ENCODE peak calls at places on chromosomes 11 and 22, in nine cellular contexts. H, U, J, N, G, C, V, F and M are unnamed samples.

GRCh38 chr11:134845474-134846435 is 433.7 kb upstream of the B3GAT1 start:
- DNase-seq in H (no peak), U (no peak), J (no peak), N (no peak), G (no peak), C (no peak), V (no peak), F (no peak), M (no peak)

GRCh38 chr22:49404576-49405199 is 423.0 kb downstream of the BRD1 start:
- DNase-seq in H (no peak), U (no peak), J (no peak), N (no peak), G (no peak), C (no peak), V (no peak), F (no peak), M (peak)

GRCh38 chr11:132056689-132057088 is 686.3 kb downstream of the NTM start:
- DNase-seq in H (no peak), U (no peak), J (no peak), N (no peak), G (no peak), C (peak), V (no peak), F (peak), M (no peak)

GRCh38 chr11:60925685-60926267 is 1.5 kb downstream of the TMEM132A start:
- DNase-seq in H (no peak), U (no peak), J (no peak), N (no peak), G (no peak), C (peak), V (no peak), F (peak), M (no peak)

GRCh38 chr11:124897681-124898680 is at the start of gene ROBO4:
- DNase-seq in H (no peak), U (no peak), J (peak), N (peak), G (peak), C (peak), V (no peak), F (peak), M (no peak)

GRCh38 chr11:46265764-46266163 is 11.7 kb upstream of the CREB3L1 start:
- DNase-seq in H (no peak), U (no peak), J (no peak), N (no peak), G (no peak), C (no peak), V (no peak), F (no peak), M (no peak)

GRCh38 chr11:115598502-115598901 is 94.3 kb upstream of the CADM1 start:
- DNase-seq in H (no peak), U (no peak), J (no peak), N (no peak), G (no peak), C (no peak), V (no peak), F (no peak), M (no peak)

GRCh38 chr22:20766530-20766929 is 7.4 kb upstream of the SERPIND1 start:
- DNase-seq in H (no peak), U (no peak), J (no peak), N (no peak), G (no peak), C (no peak), V (no peak), F (no peak), M (no peak)

GRCh38 chr22:36015806-36016519 is 12.7 kb downstream of the RBFOX2 start:
- DNase-seq in H (no peak), U (no peak), J (no peak), N (no peak), G (no peak), C (no peak), V (no peak), F (no peak), M (no peak)
- H3K27ac ChIP-seq in H (peak), U (peak), J (peak), N (peak), G (no peak), C (no peak), V (no peak), F (no peak), M (no peak)

DNA sequence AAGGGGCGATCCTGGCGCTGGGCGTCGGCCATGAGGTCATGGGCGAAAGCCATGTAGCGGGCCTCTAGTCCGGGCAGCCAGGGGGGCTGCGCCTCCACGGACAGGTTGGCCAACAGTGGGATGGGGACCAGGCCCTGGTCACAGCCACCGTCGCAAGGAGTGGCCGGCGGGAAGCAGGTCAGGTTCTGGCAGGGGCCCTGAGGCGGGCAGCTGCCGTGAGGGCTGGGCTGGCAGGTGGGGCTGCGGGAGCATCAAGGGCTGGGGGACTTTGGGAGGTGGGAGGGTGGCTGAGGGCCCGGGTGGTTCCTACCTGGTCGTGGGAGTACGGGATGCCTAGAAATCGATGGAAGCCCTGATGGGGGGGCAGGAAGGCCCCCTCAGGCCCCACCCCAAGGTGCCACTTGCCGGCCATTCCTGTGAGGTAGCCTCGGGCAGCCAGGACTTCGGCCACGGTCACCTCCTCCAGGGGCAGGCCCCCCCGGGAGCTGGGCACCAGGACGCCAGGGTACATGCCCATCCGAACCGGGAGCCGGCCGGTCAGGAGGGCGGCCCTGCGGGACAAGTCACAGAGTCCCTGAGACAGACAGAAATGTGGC is 998 bp downstream of the ARSA start:
- DNase-seq in H (peak), U (no peak), J (no peak), N (no peak), G (no peak), C (no peak), V (no peak), F (no peak), M (no peak)
- H3K27ac ChIP-seq in H (peak), U (peak), J (no peak), N (peak), G (peak), C (no peak), V (peak), F (no peak), M (no peak)

GRCh38 chr11:73178092-73178539 is 36.0 kb upstream of the FCHSD2 start:
- DNase-seq in H (peak), U (peak), J (peak), N (peak), G (peak), C (peak), V (peak), F (peak), M (peak)
- H3K27ac ChIP-seq in H (peak), U (peak), J (peak), N (peak), G (peak), C (no peak), V (no peak), F (no peak), M (peak)

GRCh38 chr11:44600739-44601416 is 35.4 kb downstream of the CD82 start:
- DNase-seq in H (no peak), U (no peak), J (no peak), N (peak), G (no peak), C (peak), V (no peak), F (no peak), M (no peak)
- H3K27ac ChIP-seq in H (no peak), U (peak), J (no peak), N (peak), G (peak), C (no peak), V (no peak), F (no peak), M (no peak)

DNA sequence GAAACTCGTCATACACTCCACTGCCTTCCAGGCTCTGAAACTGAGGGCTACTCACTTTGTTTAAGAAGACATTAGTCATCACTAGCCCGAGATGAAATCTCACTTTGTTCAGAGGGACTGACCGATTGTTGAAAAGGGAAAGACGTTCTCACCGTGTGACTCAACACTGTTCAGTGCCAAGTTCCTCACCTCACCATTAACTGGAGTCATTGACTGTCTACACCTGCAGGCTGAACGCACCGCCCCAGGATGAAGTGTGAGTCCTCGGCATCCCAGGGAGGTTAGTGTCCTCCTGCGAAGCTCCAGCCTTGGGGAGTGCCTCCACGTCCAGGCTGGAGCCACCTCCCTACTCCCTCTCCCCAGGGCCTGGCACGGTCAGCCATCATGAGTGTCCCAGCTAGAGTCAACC is 30.4 kb downstream of the FADD start:
- DNase-seq in H (peak), U (no peak), J (no peak), N (no peak), G (no peak), C (peak), V (no peak), F (peak), M (no peak)
- H3K27ac ChIP-seq in H (no peak), U (no peak), J (no peak), N (no peak), G (no peak), C (no peak), V (no peak), F (no peak), M (no peak)

GRCh38 chr11:68267881-68268240 is 3.9 kb downstream of the C11orf24 start:
- DNase-seq in H (no peak), U (no peak), J (no peak), N (no peak), G (no peak), C (no peak), V (no peak), F (no peak), M (no peak)
- H3K27ac ChIP-seq in H (peak), U (peak), J (no peak), N (no peak), G (no peak), C (no peak), V (no peak), F (no peak), M (no peak)

GRCh38 chr11:6682591-6682935 is 577 bp downstream of the MRPL17 start:
- DNase-seq in H (no peak), U (no peak), J (no peak), N (no peak), G (no peak), C (no peak), V (no peak), F (no peak), M (peak)
- H3K27ac ChIP-seq in H (peak), U (peak), J (peak), N (peak), G (peak), C (peak), V (peak), F (peak), M (peak)

GRCh38 chr22:27580311-27580897 is 221.2 kb downstream of the MN1 start:
- DNase-seq in H (no peak), U (no peak), J (no peak), N (no peak), G (no peak), C (no peak), V (no peak), F (no peak), M (no peak)

GRCh38 chr22:27578937-27579617 is 222.5 kb downstream of the MN1 start:
- DNase-seq in H (no peak), U (no peak), J (no peak), N (no peak), G (no peak), C (no peak), V (no peak), F (peak), M (no peak)

GRCh38 chr22:27583930-27584329 is 217.6 kb downstream of the MN1 start:
- DNase-seq in H (no peak), U (no peak), J (no peak), N (no peak), G (no peak), C (no peak), V (no peak), F (no peak), M (no peak)

GRCh38 chr22:27581688-27582087 is 219.9 kb downstream of the MN1 start:
- DNase-seq in H (peak), U (peak), J (peak), N (peak), G (peak), C (peak), V (no peak), F (no peak), M (peak)

DNA sequence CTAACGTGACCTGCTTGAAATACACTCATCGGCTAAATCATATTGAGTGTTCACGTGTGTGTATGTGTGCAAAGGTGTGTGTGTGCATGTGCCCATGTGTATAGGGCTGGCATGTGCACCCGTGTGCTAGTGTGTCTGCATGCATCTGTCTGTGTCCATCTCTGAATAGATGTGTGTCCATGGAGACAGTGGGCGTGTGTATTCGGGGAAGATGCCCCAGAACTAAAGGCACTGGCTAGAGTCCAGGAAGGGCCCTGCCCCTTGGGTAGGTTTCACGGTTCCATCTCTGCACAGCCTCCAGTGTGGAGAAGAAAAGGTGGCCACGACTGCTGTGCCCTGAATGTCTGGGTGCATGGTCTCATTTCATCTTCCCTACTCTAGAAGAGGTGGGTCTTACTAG is 220.3 kb downstream of the MN1 start:
- DNase-seq in H (no peak), U (no peak), J (no peak), N (no peak), G (no peak), C (no peak), V (no peak), F (no peak), M (no peak)
- H3K27ac ChIP-seq in H (peak), U (no peak), J (no peak), N (peak), G (no peak), C (no peak), V (no peak), F (no peak), M (no peak)

GRCh38 chr11:47541070-47541469 is 11.9 kb downstream of the CELF1 start:
- DNase-seq in H (no peak), U (no peak), J (no peak), N (no peak), G (no peak), C (no peak), V (no peak), F (no peak), M (no peak)
- H3K27ac ChIP-seq in H (no peak), U (peak), J (no peak), N (no peak), G (no peak), C (no peak), V (no peak), F (no peak), M (no peak)

GRCh38 chr22:38299001-38299651 is 18.1 kb downstream of the CSNK1E start:
- DNase-seq in H (no peak), U (no peak), J (no peak), N (no peak), G (no peak), C (no peak), V (no peak), F (no peak), M (no peak)
- H3K27ac ChIP-seq in H (no peak), U (no peak), J (peak), N (no peak), G (no peak), C (no peak), V (no peak), F (peak), M (no peak)